ENCODE peak calls at places on chromosome 10, in seven cellular contexts. L is left ventricle myocardium inferior; F is effector memory CD4-positive, alpha-beta T cell; V is CD4-positive, CD25-positive, alpha-beta regulatory T cell; S is adrenal gland; B is right cardiac atrium; E is Peyer's patch. O is an unnamed sample.

GRCh38 chr10:26890956-26891355 is 30.2 kb upstream of the ABI1 start:
- DNase-seq in L (no peak), F (no peak), V (peak), S (peak), B (no peak), E (no peak), O (no peak)

GRCh38 chr10:33015798-33016547 is 57.9 kb upstream of the ITGB1 start:
- DNase-seq in L (no peak), F (no peak), V (no peak), S (no peak), B (no peak), E (no peak), O (no peak)

GRCh38 chr10:114678806-114679205 is 20.7 kb upstream of the ABLIM1 start:
- DNase-seq in L (no peak), F (no peak), V (no peak), S (no peak), B (no peak), E (no peak), O (no peak)

GRCh38 chr10:78889536-78890063 is 179.2 kb upstream of the ZMIZ1 start:
- DNase-seq in L (no peak), F (no peak), V (no peak), S (no peak), B (no peak), E (no peak), O (no peak)

GRCh38 chr10:91251430-91252056 is 31.1 kb downstream of the PCGF5 start:
- DNase-seq in L (peak), F (peak), V (peak), S (peak), B (peak), E (no peak), O (peak)

GRCh38 chr10:31745612-31746376 is 182.8 kb downstream of the ARHGAP12 start:
- DNase-seq in L (no peak), F (no peak), V (no peak), S (no peak), B (no peak), E (no peak), O (no peak)

GRCh38 chr10:101087965-101088364 is 26.2 kb downstream of the KAZALD1 start:
- DNase-seq in L (no peak), F (no peak), V (no peak), S (no peak), B (no peak), E (no peak), O (peak)

GRCh38 chr10:91528080-91528479 is 104.8 kb downstream of the PPP1R3C start:
- DNase-seq in L (no peak), F (no peak), V (no peak), S (no peak), B (no peak), E (no peak), O (no peak)

GRCh38 chr10:125788156-125789034 is 12.8 kb upstream of the MMP21 start:
- DNase-seq in L (no peak), F (no peak), V (no peak), S (no peak), B (no peak), E (no peak), O (no peak)

GRCh38 chr10:113540845-113541553 is 11.9 kb upstream of the HABP2 start:
- DNase-seq in L (no peak), F (no peak), V (no peak), S (no peak), B (no peak), E (no peak), O (no peak)

GRCh38 chr10:21506351-21506750 is 19.1 kb downstream of the SKIDA1 start:
- DNase-seq in L (no peak), F (no peak), V (no peak), S (no peak), B (no peak), E (no peak), O (no peak)

DNA sequence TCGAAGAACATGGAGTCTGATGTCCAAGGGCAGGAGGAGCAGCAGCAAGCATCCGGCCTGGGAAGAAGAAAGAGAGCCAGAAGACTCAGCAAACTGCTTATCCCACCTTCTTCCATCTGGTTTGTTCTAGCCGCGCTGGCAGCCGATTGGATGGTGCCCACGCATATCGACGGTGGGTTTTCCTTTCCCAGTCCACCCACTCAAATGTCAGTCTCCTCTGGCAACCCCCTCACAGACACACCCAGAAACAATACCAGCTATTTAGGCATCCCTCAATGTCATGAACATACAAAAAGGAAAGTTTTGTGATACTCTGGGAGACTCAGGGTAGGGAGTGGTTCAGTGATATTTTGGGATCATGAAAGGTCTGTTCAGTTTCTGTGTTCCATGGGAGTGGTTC is 139.6 kb downstream of the LYZL1 start:
- DNase-seq in L (no peak), F (no peak), V (no peak), S (no peak), B (no peak), E (no peak), O (no peak)
- H3K4me3 ChIP-seq in L (no peak), F (no peak), V (no peak), S (no peak), B (no peak), E (no peak), O (no peak)

DNA sequence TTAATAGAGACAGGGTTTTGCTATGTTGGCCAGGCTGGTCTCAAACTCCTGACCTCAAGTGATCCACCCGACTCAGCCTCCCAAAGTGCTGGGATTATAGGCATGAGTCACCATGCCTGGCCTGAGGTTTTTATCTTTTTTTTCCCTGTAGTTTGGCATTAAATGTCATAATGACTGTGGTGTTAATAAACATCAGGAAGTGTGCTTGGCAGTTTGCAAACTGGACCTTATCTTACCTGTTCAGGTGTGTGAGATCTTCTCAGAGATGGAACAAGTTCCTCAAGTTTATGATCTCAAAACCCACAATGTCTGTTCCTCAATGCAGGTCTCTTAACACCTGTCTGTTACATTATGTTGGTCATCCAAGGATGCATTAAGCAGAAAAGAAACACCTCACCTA is 80.0 kb downstream of the ARID5B start:
- DNase-seq in L (no peak), F (no peak), V (no peak), S (no peak), B (no peak), E (no peak), O (no peak)
- H3K27ac ChIP-seq in L (no peak), F (no peak), V (no peak), S (no peak), B (no peak), E (no peak), O (no peak)

GRCh38 chr10:18572959-18573561 is 78.3 kb downstream of the NSUN6 start:
- DNase-seq in L (no peak), F (no peak), V (no peak), S (no peak), B (no peak), E (no peak), O (no peak)
- H3K4me3 ChIP-seq in L (no peak), F (no peak), V (no peak), S (no peak), B (no peak), E (no peak), O (no peak)

GRCh38 chr10:5501976-5502902 is 2.9 kb upstream of the CALML5 start:
- DNase-seq in L (no peak), F (no peak), V (no peak), S (no peak), B (no peak), E (peak), O (no peak)

GRCh38 chr10:5502903-5503835 is 3.8 kb upstream of the CALML5 start:
- DNase-seq in L (no peak), F (no peak), V (no peak), S (no peak), B (no peak), E (peak), O (no peak)

GRCh38 chr10:5506246-5506645 is 6.9 kb upstream of the CALML5 start:
- DNase-seq in L (no peak), F (no peak), V (no peak), S (no peak), B (no peak), E (peak), O (no peak)

GRCh38 chr10:5506751-5507648 is 7.6 kb upstream of the CALML5 start:
- DNase-seq in L (no peak), F (no peak), V (no peak), S (no peak), B (no peak), E (peak), O (no peak)

DNA sequence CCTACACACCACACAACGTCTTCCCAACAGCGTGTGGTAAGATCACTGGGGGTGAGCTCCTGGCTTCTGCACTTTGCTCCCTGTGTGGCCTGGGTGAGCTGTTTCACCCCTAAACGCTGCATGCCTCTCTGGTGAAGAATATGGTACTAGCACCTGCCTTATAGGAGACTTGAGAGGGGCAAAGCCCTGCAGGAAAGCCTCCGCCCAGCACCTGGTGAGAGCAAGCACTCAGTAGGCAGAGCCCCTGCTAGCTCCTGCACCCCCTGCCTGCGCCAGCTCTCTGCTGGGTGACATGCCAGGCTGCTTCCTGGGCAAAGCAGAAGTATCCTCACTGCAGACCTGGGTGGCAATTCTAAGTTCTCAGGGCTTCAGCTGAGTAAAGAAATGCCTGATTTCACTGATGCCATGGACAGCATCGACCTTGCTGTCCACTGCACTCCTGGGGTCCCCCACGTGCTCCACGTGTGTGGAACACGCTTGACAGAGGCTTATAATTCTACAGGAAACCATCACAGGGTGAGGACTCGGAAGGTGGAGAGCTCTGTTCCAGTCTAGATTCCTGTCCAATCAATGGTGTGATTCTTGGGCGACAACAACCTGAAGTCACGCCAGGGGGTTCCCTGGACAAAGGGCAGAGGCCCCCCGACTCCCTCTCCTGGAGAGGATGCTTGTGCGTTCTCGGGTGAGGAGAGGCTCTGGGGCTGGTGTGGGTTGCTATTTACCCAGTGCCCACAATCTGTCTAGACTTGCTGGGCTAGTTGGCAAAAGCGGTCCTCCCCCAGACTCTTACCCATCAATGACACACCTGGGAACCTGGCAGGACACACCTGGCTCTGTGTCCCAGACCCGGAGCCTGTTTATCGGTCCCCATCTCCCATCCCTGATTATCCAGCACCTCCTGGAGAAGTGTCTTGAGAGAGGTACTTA is 5.0 kb upstream of the CALML5 start:
- DNase-seq in L (no peak), F (no peak), V (no peak), S (no peak), B (no peak), E (peak), O (no peak)
- H3K27ac ChIP-seq in L (no peak), F (no peak), V (no peak), S (no peak), B (no peak), E (no peak), O (no peak)

GRCh38 chr10:132164801-132165278 is 21.9 kb upstream of the DPYSL4 start:
- DNase-seq in L (no peak), F (no peak), V (no peak), S (no peak), B (no peak), E (peak), O (peak)

GRCh38 chr10:132167041-132167674 is 19.6 kb upstream of the DPYSL4 start:
- DNase-seq in L (no peak), F (no peak), V (no peak), S (no peak), B (no peak), E (no peak), O (peak)

GRCh38 chr10:132165416-132165980 is 21.2 kb upstream of the DPYSL4 start:
- DNase-seq in L (no peak), F (no peak), V (no peak), S (no peak), B (no peak), E (no peak), O (no peak)

GRCh38 chr10:132167976-132168375 is 18.8 kb upstream of the DPYSL4 start:
- DNase-seq in L (no peak), F (no peak), V (no peak), S (no peak), B (no peak), E (no peak), O (no peak)

DNA sequence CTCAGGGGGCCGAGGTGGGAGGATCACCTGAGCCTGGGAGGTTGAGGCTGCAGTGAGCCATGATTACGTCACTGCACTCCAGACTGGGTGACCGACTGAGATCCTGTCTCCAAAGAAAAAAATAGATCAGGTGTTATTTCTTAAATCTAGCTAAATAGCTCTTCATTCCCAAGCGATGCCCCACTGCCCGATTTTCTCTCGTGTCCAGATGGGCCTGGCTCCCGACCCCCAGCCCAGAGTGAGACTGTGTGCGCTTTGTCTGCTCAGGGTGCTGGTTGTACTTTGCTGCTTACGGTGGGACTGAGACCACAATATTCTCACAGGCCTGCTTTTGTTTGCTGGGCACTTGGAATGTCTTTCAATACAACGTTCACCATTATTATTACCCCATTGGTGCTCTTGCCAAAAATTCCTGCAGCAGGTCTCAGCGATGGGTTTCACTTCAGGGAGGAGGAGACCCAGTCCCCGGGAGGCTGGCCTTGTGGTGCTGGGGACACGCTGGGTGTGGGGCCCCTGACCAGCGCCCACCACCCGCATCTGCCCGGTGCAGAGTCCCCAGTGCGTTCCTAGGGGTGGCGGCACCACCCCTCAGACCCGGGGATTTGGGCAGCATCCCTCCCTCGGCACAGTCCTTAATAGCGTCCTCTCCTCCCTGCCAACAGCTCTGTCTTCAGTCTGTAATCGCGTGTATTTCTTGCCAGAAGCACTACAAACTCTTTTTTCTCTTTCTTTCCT is 20.4 kb upstream of the DPYSL4 start:
- DNase-seq in L (no peak), F (no peak), V (no peak), S (no peak), B (no peak), E (no peak), O (no peak)
- H3K4me3 ChIP-seq in L (no peak), F (no peak), V (no peak), S (no peak), B (no peak), E (no peak), O (no peak)

DNA sequence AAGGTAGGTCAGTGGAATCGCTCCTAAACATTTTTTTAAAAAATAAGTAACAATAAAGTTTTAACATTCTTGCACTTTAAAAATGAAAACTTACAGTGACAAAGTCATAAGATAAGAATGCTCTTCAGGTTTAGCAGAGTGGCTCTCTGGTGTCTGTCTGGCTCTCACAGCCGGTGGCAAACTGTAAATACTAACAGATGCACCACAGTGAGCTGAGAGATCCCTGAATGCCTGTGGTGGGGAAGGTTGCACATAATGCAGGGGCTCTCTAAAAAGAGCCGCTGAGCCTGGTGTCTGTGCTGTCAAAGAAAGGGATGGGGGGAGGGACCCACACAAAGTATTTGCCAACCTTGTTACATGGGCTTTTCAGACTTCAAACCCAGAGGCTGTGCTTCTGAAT is 498.3 kb downstream of the CCSER2 start:
- DNase-seq in L (no peak), F (no peak), V (no peak), S (no peak), B (no peak), E (no peak), O (no peak)
- H3K27ac ChIP-seq in L (peak), F (no peak), V (no peak), S (no peak), B (peak), E (no peak), O (peak)

GRCh38 chr10:116625845-116626244 is 5.1 kb downstream of the PNLIPRP2 start:
- DNase-seq in L (no peak), F (no peak), V (no peak), S (no peak), B (no peak), E (no peak), O (no peak)

GRCh38 chr10:116626815-116627214 is 6.1 kb downstream of the PNLIPRP2 start:
- DNase-seq in L (no peak), F (no peak), V (no peak), S (no peak), B (no peak), E (no peak), O (no peak)

GRCh38 chr10:116620423-116621400 is at the start of gene PNLIPRP2:
- DNase-seq in L (no peak), F (no peak), V (no peak), S (no peak), B (no peak), E (peak), O (no peak)

GRCh38 chr10:116621934-116622655 is 1.3 kb downstream of the PNLIPRP2 start:
- DNase-seq in L (no peak), F (no peak), V (no peak), S (no peak), B (no peak), E (no peak), O (no peak)

GRCh38 chr10:116621476-116621875 is 723 bp downstream of the PNLIPRP2 start:
- DNase-seq in L (no peak), F (no peak), V (no peak), S (no peak), B (no peak), E (no peak), O (no peak)
- H3K4me3 ChIP-seq in L (no peak), F (no peak), V (no peak), S (no peak), B (no peak), E (no peak), O (no peak)